ENCODE peak calls at places on chromosomes 3 and 15, in five cellular contexts. A is uterus, O is mammary epithelial cell, F is PC-9, W is transverse colon. H is an unnamed sample.

GRCh38 chr3:11273945-11274344 is 1.7 kb downstream of the ATG7 start:
- DNase-seq in A (no peak), O (no peak), F (no peak), W (no peak), H (no peak)

GRCh38 chr15:99476413-99477222 is 89.2 kb upstream of the MEF2A start:
- DNase-seq in A (peak; percentile 83), O (peak; percentile 98), F (peak; percentile 42), W (peak; percentile 46), H (peak; percentile 97)

GRCh38 chr15:74815961-74816360 is 3.3 kb downstream of the LMAN1L start:
- DNase-seq in A (no peak), O (no peak), F (no peak), W (no peak), H (no peak)

GRCh38 chr15:65275728-65276126 is 11.0 kb downstream of the PARP16 start:
- DNase-seq in A (no peak), O (no peak), F (no peak), W (no peak), H (no peak)

GRCh38 chr15:35827949-35828348 is 282.0 kb upstream of the DPH6 start:
- DNase-seq in A (no peak), O (no peak), F (no peak), W (no peak), H (no peak)

GRCh38 chr3:110859340-110859739 is 212.3 kb upstream of the NECTIN3 start:
- DNase-seq in A (no peak), O (no peak), F (no peak), W (no peak), H (no peak)

GRCh38 chr3:12460132-12460531 is 24.1 kb upstream of the TSEN2 start:
- DNase-seq in A (no peak), O (no peak), F (no peak), W (peak; percentile 69), H (no peak)

GRCh38 chr3:61927332-61927731 is 366.0 kb downstream of the PTPRG start:
- DNase-seq in A (peak; percentile 70), O (peak; percentile 48), F (no peak), W (peak; percentile 42), H (peak; percentile 40)

GRCh38 chr3:57681691-57682090 is 11.2 kb downstream of the DENND6A start:
- DNase-seq in A (no peak), O (no peak), F (no peak), W (no peak), H (no peak)

GRCh38 chr3:38022887-38023709 is 6.3 kb downstream of the PLCD1 start:
- DNase-seq in A (no peak), O (no peak), F (no peak), W (peak; percentile 10), H (no peak)

GRCh38 chr3:169804681-169805080 is 8.0 kb upstream of the LRRIQ4 start:
- DNase-seq in A (no peak), O (no peak), F (no peak), W (no peak), H (no peak)

GRCh38 chr3:50445919-50446318 is 57.5 kb downstream of the CACNA2D2 start:
- DNase-seq in A (no peak), O (no peak), F (no peak), W (peak; percentile 18), H (no peak)

GRCh38 chr15:26073430-26074333 is 210.6 kb upstream of the ATP10A start:
- DNase-seq in A (no peak), O (no peak), F (no peak), W (no peak), H (no peak)

GRCh38 chr15:65421360-65422215 is 1.2 kb downstream of the IGDCC4 start:
- DNase-seq in A (peak; percentile 33), O (no peak), F (no peak), W (peak; percentile 19), H (no peak)

GRCh38 chr3:187777331-187778046 is 32.2 kb upstream of the BCL6 start:
- DNase-seq in A (no peak), O (peak; percentile 75), F (peak; percentile 35), W (no peak), H (peak; percentile 70)

GRCh38 chr15:72184165-72184811 is 13.3 kb downstream of the GRAMD2A start:
- DNase-seq in A (no peak), O (no peak), F (peak; percentile 89), W (peak; percentile 33), H (no peak)
- H3K4me1 ChIP-seq in A (peaks cover 7% of the 10 kb centered on the region), O (peaks cover 25% of the 10 kb centered on the region), F (peaks cover 62% of the 10 kb centered on the region), W (peaks cover 8% of the 10 kb centered on the region), H (no peaks in the 10 kb centered on the region)

DNA sequence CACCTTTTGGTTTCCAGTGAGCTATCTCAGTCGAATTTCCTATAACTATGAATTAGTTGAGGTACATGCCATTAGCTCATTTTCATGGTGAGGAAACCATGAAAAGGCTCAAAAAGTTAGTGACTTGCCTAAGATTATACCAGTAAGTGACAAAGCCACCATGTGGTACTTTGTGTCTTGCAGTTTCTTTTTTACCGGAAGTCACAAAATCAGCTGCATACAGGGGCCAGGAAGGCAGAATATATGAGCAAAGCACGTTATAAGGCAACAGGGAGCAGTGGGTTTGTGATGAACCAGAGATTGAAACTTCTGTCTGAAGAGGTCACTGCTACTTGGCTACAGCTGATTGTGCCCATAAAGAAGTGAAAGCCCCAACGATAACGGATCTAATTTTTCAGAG is 50.3 kb downstream of the CMTM8 start:
- DNase-seq in A (no peak), O (no peak), F (no peak), W (no peak), H (no peak)
- TF ChIP-seq CTCF in A (no peak), O (no peak), F (no peak), W (no peak), H (no peak)

DNA sequence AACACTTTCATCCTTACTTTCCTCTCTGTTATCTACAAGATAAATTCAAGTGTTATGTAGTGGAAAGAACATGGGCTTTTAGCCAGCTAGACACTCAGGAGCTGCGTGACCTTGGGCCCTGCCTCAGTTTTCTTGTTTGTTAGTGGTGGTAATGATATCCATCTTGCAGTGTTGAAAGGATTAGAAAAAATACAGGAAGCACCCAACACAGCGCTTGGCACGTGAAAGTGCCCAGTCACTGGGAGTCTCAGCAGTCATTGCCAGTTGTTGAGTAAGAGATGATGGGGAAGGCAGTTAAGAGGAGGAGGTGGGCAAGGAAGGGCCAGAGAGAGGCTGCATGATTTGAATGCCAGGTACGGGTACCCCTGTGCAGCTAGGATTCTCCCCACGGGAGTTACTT is 5.3 kb downstream of the PDIA5 start:
- DNase-seq in A (no peak), O (no peak), F (no peak), W (no peak), H (no peak)
- H3K4me1 ChIP-seq in A (no peaks in the 10 kb centered on the region), O (peaks cover 17% of the 10 kb centered on the region), F (peaks cover 12% of the 10 kb centered on the region), W (peaks cover 49% of the 10 kb centered on the region), H (peaks cover 12% of the 10 kb centered on the region)

GRCh38 chr3:18366258-18366657 is 58.9 kb downstream of the SATB1 start:
- DNase-seq in A (no peak), O (no peak), F (no peak), W (no peak), H (no peak)

GRCh38 chr3:18372786-18373405 is 52.2 kb downstream of the SATB1 start:
- DNase-seq in A (no peak), O (no peak), F (no peak), W (no peak), H (no peak)

GRCh38 chr3:18369561-18370185 is 55.5 kb downstream of the SATB1 start:
- DNase-seq in A (no peak), O (no peak), F (no peak), W (no peak), H (no peak)

GRCh38 chr3:18370672-18371071 is 54.5 kb downstream of the SATB1 start:
- DNase-seq in A (no peak), O (no peak), F (no peak), W (no peak), H (no peak)
- TF ChIP-seq CTCF in A (no peak), O (no peak), F (no peak), W (no peak), H (no peak)

H was measured in foreskin keratinocyte.